ENCODE peak calls at places on chromosome 1, in seven cellular contexts. One of them, this sample, is unnamed.

GRCh38 chr1:181898773-181899172 is 162.7 kb downstream of the ZNF648 start:
- DNase-seq in spleen: no peak
- DNase-seq in vagina: no peak
- DNase-seq in heart right ventricle: no peak
- DNase-seq in IMR-90: no peak
- DNase-seq in lung: no peak
- DNase-seq in right lobe of liver: no peak
- DNase-seq in this sample: no peak

GRCh38 chr1:66374561-66375111 is 159.3 kb upstream of the SGIP1 start:
- DNase-seq in spleen: no peak
- DNase-seq in vagina: no peak
- DNase-seq in heart right ventricle: no peak
- DNase-seq in IMR-90: peak; percentile 95
- DNase-seq in lung: no peak
- DNase-seq in right lobe of liver: no peak
- DNase-seq in this sample: no peak

GRCh38 chr1:85201340-85202091 is 700 bp upstream of the SYDE2 start:
- DNase-seq in spleen: peak; percentile 91
- DNase-seq in vagina: no peak
- DNase-seq in heart right ventricle: peak; percentile 68
- DNase-seq in IMR-90: peak; percentile 49
- DNase-seq in lung: peak; percentile 79
- DNase-seq in right lobe of liver: peak; percentile 80
- DNase-seq in this sample: peak; percentile 84

GRCh38 chr1:30908446-30908885 is at the start of gene SDC3:
- DNase-seq in spleen: peak; percentile 77
- DNase-seq in vagina: no peak
- DNase-seq in heart right ventricle: peak; percentile 48
- DNase-seq in IMR-90: no peak
- DNase-seq in lung: no peak
- DNase-seq in right lobe of liver: peak; percentile 44
- DNase-seq in this sample: peak; percentile 58

GRCh38 chr1:109497449-109498160 is 3.7 kb downstream of the CYB561D1 start:
- DNase-seq in spleen: no peak
- DNase-seq in vagina: no peak
- DNase-seq in heart right ventricle: no peak
- DNase-seq in IMR-90: no peak
- DNase-seq in lung: no peak
- DNase-seq in right lobe of liver: no peak
- DNase-seq in this sample: no peak

GRCh38 chr1:94325379-94326302 is 88.3 kb upstream of the ARHGAP29 start:
- DNase-seq in spleen: no peak
- DNase-seq in vagina: no peak
- DNase-seq in heart right ventricle: no peak
- DNase-seq in IMR-90: peak; percentile 99
- DNase-seq in lung: no peak
- DNase-seq in right lobe of liver: no peak
- DNase-seq in this sample: no peak

GRCh38 chr1:56758135-56758534 is 61.1 kb downstream of the FYB2 start:
- DNase-seq in spleen: no peak
- DNase-seq in vagina: no peak
- DNase-seq in heart right ventricle: peak; percentile 14
- DNase-seq in IMR-90: no peak
- DNase-seq in lung: no peak
- DNase-seq in right lobe of liver: peak; percentile 62
- DNase-seq in this sample: no peak

GRCh38 chr1:34911465-34911864 is 18.0 kb downstream of the DLGAP3 start:
- DNase-seq in spleen: no peak
- DNase-seq in vagina: no peak
- DNase-seq in heart right ventricle: no peak
- DNase-seq in IMR-90: no peak
- DNase-seq in lung: no peak
- DNase-seq in right lobe of liver: no peak
- DNase-seq in this sample: no peak

GRCh38 chr1:112706505-112707216 is at the start of gene RHOC:
- DNase-seq in spleen: peak; percentile 93
- DNase-seq in vagina: no peak
- DNase-seq in heart right ventricle: peak; percentile 81
- DNase-seq in IMR-90: peak; percentile 56
- DNase-seq in lung: peak; percentile 66
- DNase-seq in right lobe of liver: peak; percentile 79
- DNase-seq in this sample: peak; percentile 75

GRCh38 chr1:13830616-13831280 is 130.8 kb downstream of the PRDM2 start:
- DNase-seq in spleen: no peak
- DNase-seq in vagina: no peak
- DNase-seq in heart right ventricle: peak; percentile 69
- DNase-seq in IMR-90: peak; percentile 7
- DNase-seq in lung: peak; percentile 93
- DNase-seq in right lobe of liver: no peak
- DNase-seq in this sample: peak; percentile 45

GRCh38 chr1:225881081-225882007 is 836 bp downstream of the TMEM63A start:
- DNase-seq in spleen: peak; percentile 90
- DNase-seq in vagina: no peak
- DNase-seq in heart right ventricle: peak; percentile 68
- DNase-seq in IMR-90: peak; percentile 60
- DNase-seq in lung: peak; percentile 67
- DNase-seq in right lobe of liver: no peak
- DNase-seq in this sample: peak; percentile 78

DNA sequence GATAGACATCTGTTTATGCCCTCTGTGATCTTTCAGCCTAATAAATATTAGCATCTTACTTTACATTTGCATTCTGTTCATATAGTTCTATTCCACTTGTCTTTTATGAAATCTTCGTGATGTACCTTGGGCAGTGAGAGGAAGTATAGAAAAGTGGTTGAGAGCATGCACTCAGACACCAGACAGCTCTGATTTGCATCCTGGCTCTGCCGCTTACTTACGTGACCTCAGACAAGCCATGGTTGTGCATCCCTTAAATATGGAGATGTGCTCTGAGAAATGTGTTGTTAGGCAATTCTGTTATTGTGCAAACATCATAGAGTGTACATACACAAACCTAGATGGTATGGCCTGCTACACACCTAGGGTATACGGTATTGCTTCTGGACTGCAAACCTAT is 22.9 kb downstream of the OVGP1 start:
- DNase-seq in spleen: no peak
- DNase-seq in vagina: no peak
- DNase-seq in heart right ventricle: no peak
- DNase-seq in IMR-90: no peak
- DNase-seq in lung: no peak
- DNase-seq in right lobe of liver: no peak
- DNase-seq in this sample: no peak
- H3K4me3 ChIP-seq in spleen: no peak overlapping the region
- H3K4me3 ChIP-seq in vagina: no peak overlapping the region
- H3K4me3 ChIP-seq in heart right ventricle: no peak overlapping the region
- H3K4me3 ChIP-seq in IMR-90: no peak overlapping the region
- H3K4me3 ChIP-seq in lung: no peak overlapping the region
- H3K4me3 ChIP-seq in right lobe of liver: no peak overlapping the region
- H3K4me3 ChIP-seq in this sample: no peak overlapping the region

GRCh38 chr1:232445361-232446106 is 184.4 kb downstream of the SIPA1L2 start:
- DNase-seq in spleen: peak; percentile 74
- DNase-seq in vagina: no peak
- DNase-seq in heart right ventricle: no peak
- DNase-seq in IMR-90: peak; percentile 22
- DNase-seq in lung: no peak
- DNase-seq in right lobe of liver: no peak
- DNase-seq in this sample: no peak

GRCh38 chr1:232440325-232441059 is 189.4 kb downstream of the SIPA1L2 start:
- DNase-seq in spleen: no peak
- DNase-seq in vagina: no peak
- DNase-seq in heart right ventricle: no peak
- DNase-seq in IMR-90: no peak
- DNase-seq in lung: no peak
- DNase-seq in right lobe of liver: no peak
- DNase-seq in this sample: no peak

GRCh38 chr1:232447125-232447524 is 182.8 kb downstream of the SIPA1L2 start:
- DNase-seq in spleen: no peak
- DNase-seq in vagina: no peak
- DNase-seq in heart right ventricle: no peak
- DNase-seq in IMR-90: no peak
- DNase-seq in lung: no peak
- DNase-seq in right lobe of liver: no peak
- DNase-seq in this sample: no peak

GRCh38 chr1:232439011-232439410 is 190.9 kb downstream of the SIPA1L2 start:
- DNase-seq in spleen: no peak
- DNase-seq in vagina: no peak
- DNase-seq in heart right ventricle: no peak
- DNase-seq in IMR-90: no peak
- DNase-seq in lung: no peak
- DNase-seq in right lobe of liver: no peak
- DNase-seq in this sample: no peak

GRCh38 chr1:232443372-232443771 is 186.6 kb downstream of the SIPA1L2 start:
- DNase-seq in spleen: no peak
- DNase-seq in vagina: no peak
- DNase-seq in heart right ventricle: no peak
- DNase-seq in IMR-90: no peak
- DNase-seq in lung: no peak
- DNase-seq in right lobe of liver: no peak
- DNase-seq in this sample: no peak
- H3K4me3 ChIP-seq in spleen: no peak overlapping the region
- H3K4me3 ChIP-seq in vagina: no peak overlapping the region
- H3K4me3 ChIP-seq in heart right ventricle: no peak overlapping the region
- H3K4me3 ChIP-seq in IMR-90: no peak overlapping the region
- H3K4me3 ChIP-seq in lung: no peak overlapping the region
- H3K4me3 ChIP-seq in right lobe of liver: no peak overlapping the region
- H3K4me3 ChIP-seq in this sample: no peak overlapping the region

DNA sequence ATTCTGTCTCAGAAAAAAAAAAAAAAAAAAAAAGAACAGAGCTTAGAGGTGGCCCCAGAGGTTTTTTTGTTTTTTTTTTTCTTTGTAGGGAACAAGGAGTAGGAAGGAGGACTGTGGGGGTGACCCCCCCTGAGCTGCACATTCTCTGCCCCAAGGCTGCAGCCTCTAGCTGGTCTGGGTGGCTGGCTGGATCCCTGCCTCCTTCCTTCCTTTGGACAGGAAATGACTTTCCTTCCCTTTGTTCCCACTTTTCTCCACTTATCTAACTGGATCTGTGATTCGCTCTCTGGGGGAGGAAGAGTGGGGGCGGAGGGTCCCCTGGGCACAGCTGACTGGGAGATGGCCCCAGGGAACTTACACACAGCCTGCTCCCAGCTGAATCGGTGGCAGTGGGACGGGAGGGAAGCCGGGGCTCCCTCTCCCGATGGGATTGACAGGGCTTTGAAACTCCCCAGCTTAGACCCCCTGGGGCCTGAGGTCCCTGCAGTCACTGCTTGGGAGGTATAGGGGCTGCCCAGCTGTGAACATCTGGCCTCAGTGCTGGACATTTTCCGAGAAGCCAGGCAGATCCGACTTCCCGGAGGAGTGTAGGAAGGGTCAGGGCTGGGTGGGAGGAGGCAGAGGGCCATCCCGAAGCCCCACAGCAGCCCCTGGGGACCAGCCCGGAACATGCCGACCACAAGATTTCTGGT is 2.1 kb downstream of the FBLIM1 start:
- DNase-seq in spleen: no peak
- DNase-seq in vagina: no peak
- DNase-seq in heart right ventricle: peak; percentile 73
- DNase-seq in IMR-90: peak; percentile 74
- DNase-seq in lung: peak; percentile 49
- DNase-seq in right lobe of liver: no peak
- DNase-seq in this sample: peak; percentile 62
- H3K4me3 ChIP-seq in spleen: peak overlapping the region; percentile 70
- H3K4me3 ChIP-seq in vagina: peak overlapping the region; percentile 80
- H3K4me3 ChIP-seq in heart right ventricle: peak overlapping the region; percentile 72
- H3K4me3 ChIP-seq in IMR-90: peak overlapping the region; percentile 21
- H3K4me3 ChIP-seq in lung: no peak overlapping the region
- H3K4me3 ChIP-seq in right lobe of liver: no peak overlapping the region
- H3K4me3 ChIP-seq in this sample: no peak overlapping the region

GRCh38 chr1:243249214-243249613 is 5.9 kb downstream of the CEP170 start:
- DNase-seq in spleen: no peak
- DNase-seq in vagina: no peak
- DNase-seq in heart right ventricle: no peak
- DNase-seq in IMR-90: no peak
- DNase-seq in lung: no peak
- DNase-seq in right lobe of liver: no peak
- DNase-seq in this sample: no peak
- H3K4me3 ChIP-seq in spleen: no peak overlapping the region
- H3K4me3 ChIP-seq in vagina: no peak overlapping the region
- H3K4me3 ChIP-seq in heart right ventricle: no peak overlapping the region
- H3K4me3 ChIP-seq in IMR-90: no peak overlapping the region
- H3K4me3 ChIP-seq in lung: no peak overlapping the region
- H3K4me3 ChIP-seq in right lobe of liver: no peak overlapping the region
- H3K4me3 ChIP-seq in this sample: no peak overlapping the region

GRCh38 chr1:39409055-39409816 is 82.2 kb upstream of the BMP8A start:
- DNase-seq in spleen: peak; percentile 83
- DNase-seq in vagina: no peak
- DNase-seq in heart right ventricle: peak; percentile 58
- DNase-seq in IMR-90: peak; percentile 75
- DNase-seq in lung: peak; percentile 48
- DNase-seq in right lobe of liver: peak; percentile 68
- DNase-seq in this sample: peak; percentile 59

GRCh38 chr1:39410915-39411436 is 80.5 kb upstream of the BMP8A start:
- DNase-seq in spleen: peak; percentile 83
- DNase-seq in vagina: no peak
- DNase-seq in heart right ventricle: peak; percentile 74
- DNase-seq in IMR-90: peak; percentile 94
- DNase-seq in lung: peak; percentile 90
- DNase-seq in right lobe of liver: peak; percentile 80
- DNase-seq in this sample: peak; percentile 67

GRCh38 chr1:39412892-39413291 is 78.5 kb upstream of the BMP8A start:
- DNase-seq in spleen: no peak
- DNase-seq in vagina: no peak
- DNase-seq in heart right ventricle: no peak
- DNase-seq in IMR-90: no peak
- DNase-seq in lung: no peak
- DNase-seq in right lobe of liver: no peak
- DNase-seq in this sample: no peak

GRCh38 chr1:39412079-39412478 is 79.4 kb upstream of the BMP8A start:
- DNase-seq in spleen: no peak
- DNase-seq in vagina: no peak
- DNase-seq in heart right ventricle: no peak
- DNase-seq in IMR-90: no peak
- DNase-seq in lung: no peak
- DNase-seq in right lobe of liver: no peak
- DNase-seq in this sample: no peak

GRCh38 chr1:39411526-39411925 is 79.9 kb upstream of the BMP8A start:
- DNase-seq in spleen: no peak
- DNase-seq in vagina: no peak
- DNase-seq in heart right ventricle: no peak
- DNase-seq in IMR-90: peak; percentile 71
- DNase-seq in lung: no peak
- DNase-seq in right lobe of liver: no peak
- DNase-seq in this sample: no peak
- H3K4me3 ChIP-seq in spleen: peak overlapping the region; percentile 84
- H3K4me3 ChIP-seq in vagina: no peak overlapping the region
- H3K4me3 ChIP-seq in heart right ventricle: peak overlapping the region; percentile 25
- H3K4me3 ChIP-seq in IMR-90: peak overlapping the region; percentile 32
- H3K4me3 ChIP-seq in lung: no peak overlapping the region
- H3K4me3 ChIP-seq in right lobe of liver: no peak overlapping the region
- H3K4me3 ChIP-seq in this sample: no peak overlapping the region

DNA sequence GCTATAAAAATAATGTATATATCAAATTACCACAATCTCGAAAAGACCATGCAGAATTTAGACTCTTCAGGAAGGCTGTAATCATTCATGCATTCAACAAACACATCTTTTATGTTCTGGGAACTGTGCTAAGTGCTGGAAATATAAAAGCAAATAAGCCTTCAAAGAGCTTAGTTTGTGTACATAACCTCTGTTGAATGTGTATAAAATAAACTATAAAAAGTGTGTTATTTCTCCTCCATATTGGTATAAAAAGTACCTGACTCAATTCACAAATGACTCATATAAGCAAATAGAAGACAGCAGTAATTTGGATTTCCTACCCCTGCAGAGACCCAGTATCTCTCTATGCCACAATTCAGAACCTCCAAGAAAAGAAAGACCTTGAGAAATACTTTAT is 36.8 kb downstream of the RAB3GAP2 start:
- DNase-seq in spleen: no peak
- DNase-seq in vagina: no peak
- DNase-seq in heart right ventricle: no peak
- DNase-seq in IMR-90: peak; percentile 41
- DNase-seq in lung: no peak
- DNase-seq in right lobe of liver: no peak
- DNase-seq in this sample: no peak
- H3K4me3 ChIP-seq in spleen: no peak overlapping the region
- H3K4me3 ChIP-seq in vagina: no peak overlapping the region
- H3K4me3 ChIP-seq in heart right ventricle: no peak overlapping the region
- H3K4me3 ChIP-seq in IMR-90: no peak overlapping the region
- H3K4me3 ChIP-seq in lung: no peak overlapping the region
- H3K4me3 ChIP-seq in right lobe of liver: no peak overlapping the region
- H3K4me3 ChIP-seq in this sample: no peak overlapping the region